ENCODE peak calls at places on chromosomes 12 and 14, in five cellular contexts. One of them, this sample, is unnamed.

GRCh38 chr12:503111-503761 is 43.5 kb downstream of the B4GALNT3 start:
- DNase-seq in WTC11: no peak
- DNase-seq in GM12878: no peak
- DNase-seq in H1: no peak
- DNase-seq in HepG2: no peak
- DNase-seq in this sample: no peak

GRCh38 chr12:4327293-4327692 is 6.3 kb downstream of the TIGAR start:
- DNase-seq in WTC11: no peak
- DNase-seq in GM12878: no peak
- DNase-seq in H1: no peak
- DNase-seq in HepG2: no peak
- DNase-seq in this sample: no peak

GRCh38 chr12:89636776-89637160 is 71.9 kb downstream of the ATP2B1 start:
- DNase-seq in WTC11: no peak
- DNase-seq in GM12878: no peak
- DNase-seq in H1: no peak
- DNase-seq in HepG2: no peak
- DNase-seq in this sample: no peak

GRCh38 chr14:90521121-90521929 is 124.5 kb downstream of the CALM1 start:
- DNase-seq in WTC11: no peak
- DNase-seq in GM12878: no peak
- DNase-seq in H1: no peak
- DNase-seq in HepG2: no peak
- DNase-seq in this sample: no peak

GRCh38 chr12:13362260-13362841 is 165.8 kb downstream of the EMP1 start:
- DNase-seq in WTC11: peak
- DNase-seq in GM12878: no peak
- DNase-seq in H1: peak
- DNase-seq in HepG2: peak
- DNase-seq in this sample: peak

GRCh38 chr12:54723653-54724256 is 75.6 kb upstream of the DCD start:
- DNase-seq in WTC11: no peak
- DNase-seq in GM12878: no peak
- DNase-seq in H1: no peak
- DNase-seq in HepG2: no peak
- DNase-seq in this sample: peak

GRCh38 chr14:67934087-67934486 is 114.5 kb downstream of the RAD51B start:
- DNase-seq in WTC11: peak
- DNase-seq in GM12878: peak
- DNase-seq in H1: no peak
- DNase-seq in HepG2: peak
- DNase-seq in this sample: peak

GRCh38 chr14:63564318-63564717 is 21.1 kb upstream of the PPP2R5E start:
- DNase-seq in WTC11: no peak
- DNase-seq in GM12878: no peak
- DNase-seq in H1: no peak
- DNase-seq in HepG2: no peak
- DNase-seq in this sample: no peak

GRCh38 chr12:132591107-132591935 is 19.1 kb downstream of the LRCOL1 start:
- DNase-seq in WTC11: no peak
- DNase-seq in GM12878: no peak
- DNase-seq in H1: no peak
- DNase-seq in HepG2: no peak
- DNase-seq in this sample: no peak

GRCh38 chr12:9235519-9235918 is 27.3 kb upstream of the PZP start:
- DNase-seq in WTC11: no peak
- DNase-seq in GM12878: no peak
- DNase-seq in H1: no peak
- DNase-seq in HepG2: no peak
- DNase-seq in this sample: no peak

GRCh38 chr12:92133166-92133565 is 12.5 kb downstream of the BTG1 start:
- DNase-seq in WTC11: no peak
- DNase-seq in GM12878: no peak
- DNase-seq in H1: no peak
- DNase-seq in HepG2: no peak
- DNase-seq in this sample: peak

GRCh38 chr12:1606021-1606622 is 11.7 kb upstream of the FBXL14 start:
- DNase-seq in WTC11: peak
- DNase-seq in GM12878: peak
- DNase-seq in H1: no peak
- DNase-seq in HepG2: peak
- DNase-seq in this sample: peak

GRCh38 chr14:85122690-85123089 is 407.3 kb upstream of the FLRT2 start:
- DNase-seq in WTC11: no peak
- DNase-seq in GM12878: no peak
- DNase-seq in H1: no peak
- DNase-seq in HepG2: no peak
- DNase-seq in this sample: no peak

GRCh38 chr12:39867631-39868030 is 238.2 kb downstream of the SLC2A13 start:
- DNase-seq in WTC11: no peak
- DNase-seq in GM12878: no peak
- DNase-seq in H1: no peak
- DNase-seq in HepG2: no peak
- DNase-seq in this sample: no peak

GRCh38 chr14:62206456-62206855 is 444.2 kb downstream of the SNAPC1 start:
- DNase-seq in WTC11: no peak
- DNase-seq in GM12878: no peak
- DNase-seq in H1: no peak
- DNase-seq in HepG2: no peak
- DNase-seq in this sample: no peak

GRCh38 chr12:50661300-50662120 is 102.4 kb upstream of the ATF1 start:
- DNase-seq in WTC11: no peak
- DNase-seq in GM12878: peak
- DNase-seq in H1: no peak
- DNase-seq in HepG2: no peak
- DNase-seq in this sample: no peak
- TF ChIP-seq ATF3 in WTC11: no peak
- TF ChIP-seq ATF3 in GM12878: no peak
- TF ChIP-seq ATF3 in H1: no peak
- TF ChIP-seq ATF3 in HepG2: no peak
- TF ChIP-seq ATF3 in this sample: no peak

GRCh38 chr14:70047598-70048312 is 141.0 kb downstream of the SLC8A3 start:
- DNase-seq in WTC11: no peak
- DNase-seq in GM12878: no peak
- DNase-seq in H1: no peak
- DNase-seq in HepG2: peak
- DNase-seq in this sample: no peak

GRCh38 chr14:70045296-70045695 is 143.5 kb downstream of the SLC8A3 start:
- DNase-seq in WTC11: no peak
- DNase-seq in GM12878: no peak
- DNase-seq in H1: no peak
- DNase-seq in HepG2: no peak
- DNase-seq in this sample: no peak

GRCh38 chr14:70048313-70048654 is 140.5 kb downstream of the SLC8A3 start:
- DNase-seq in WTC11: no peak
- DNase-seq in GM12878: no peak
- DNase-seq in H1: no peak
- DNase-seq in HepG2: no peak
- DNase-seq in this sample: no peak

DNA sequence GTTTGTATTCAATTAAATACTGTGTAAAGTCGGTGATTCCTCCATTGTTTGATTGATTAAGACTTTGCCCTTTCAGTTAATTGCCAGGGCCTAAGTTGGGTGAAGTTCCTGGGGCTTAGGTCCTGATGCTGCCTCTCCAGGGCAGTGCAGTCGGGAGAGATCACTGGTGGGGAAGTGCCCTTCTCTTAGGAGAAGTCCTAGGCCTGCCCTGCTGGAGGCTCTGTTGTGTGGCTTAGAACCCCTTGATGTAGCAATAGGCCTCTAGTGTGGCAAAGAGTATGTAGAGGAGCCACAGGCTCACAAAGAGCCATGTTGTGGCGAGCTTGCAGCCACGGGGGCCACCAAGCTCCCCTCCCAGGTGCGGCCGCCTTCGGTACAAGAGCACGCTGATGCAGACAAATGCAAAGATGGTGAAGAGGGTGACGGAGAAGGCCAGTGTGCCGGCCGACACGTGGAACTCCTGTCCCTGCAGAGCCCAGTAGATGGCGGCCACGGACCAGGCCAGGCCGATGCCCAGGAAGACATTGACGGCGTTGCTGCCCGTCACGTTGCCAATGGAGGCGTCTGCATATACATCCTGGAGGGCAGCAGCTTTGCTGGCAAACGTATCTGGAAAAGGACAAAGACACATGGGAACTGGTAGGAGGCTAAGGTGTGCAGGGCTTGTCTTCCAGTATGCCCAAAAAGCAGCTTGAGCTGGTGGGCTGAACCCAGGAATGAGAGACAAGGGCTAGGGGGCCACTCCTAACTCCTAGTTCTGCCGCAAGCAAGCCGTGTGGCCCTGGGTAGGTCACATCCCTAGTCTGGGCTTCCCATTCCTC is 142.8 kb downstream of the SLC8A3 start:
- DNase-seq in WTC11: peak
- DNase-seq in GM12878: no peak
- DNase-seq in H1: peak
- DNase-seq in HepG2: peak
- DNase-seq in this sample: peak
- TF ChIP-seq ATF2 in WTC11: no peak
- TF ChIP-seq ATF2 in GM12878: no peak
- TF ChIP-seq ATF2 in H1: no peak
- TF ChIP-seq ATF2 in HepG2: peak
- TF ChIP-seq ATF2 in this sample: no peak

GRCh38 chr12:107058190-107058589 is 35.2 kb downstream of the CRY1 start:
- DNase-seq in WTC11: no peak
- DNase-seq in GM12878: no peak
- DNase-seq in H1: no peak
- DNase-seq in HepG2: no peak
- DNase-seq in this sample: no peak
- TF ChIP-seq ATF3 in WTC11: no peak
- TF ChIP-seq ATF3 in GM12878: no peak
- TF ChIP-seq ATF3 in H1: no peak
- TF ChIP-seq ATF3 in HepG2: no peak
- TF ChIP-seq ATF3 in this sample: no peak

DNA sequence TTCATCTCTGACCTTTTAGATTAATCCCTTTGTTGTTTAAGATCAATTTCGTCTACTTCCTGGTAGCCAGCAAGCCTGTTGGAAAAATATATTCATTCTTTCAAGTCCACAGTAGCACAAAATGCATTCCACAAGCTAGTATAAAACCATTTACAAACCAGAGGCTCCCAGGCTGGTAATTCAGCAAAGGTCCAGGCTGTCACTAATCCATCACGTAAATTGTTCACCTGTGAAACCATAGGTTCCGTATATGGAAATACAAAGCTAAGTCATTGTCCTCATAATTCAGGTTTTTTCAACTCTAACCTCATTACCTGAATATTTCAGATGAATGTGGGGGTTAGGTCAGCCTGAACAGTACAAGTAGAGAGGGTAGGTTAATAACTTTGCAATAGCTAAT is 232.6 kb downstream of the SEC23A start:
- DNase-seq in WTC11: no peak
- DNase-seq in GM12878: no peak
- DNase-seq in H1: no peak
- DNase-seq in HepG2: no peak
- DNase-seq in this sample: no peak
- TF ChIP-seq ATF2 in WTC11: no peak
- TF ChIP-seq ATF2 in GM12878: no peak
- TF ChIP-seq ATF2 in H1: no peak
- TF ChIP-seq ATF2 in HepG2: no peak
- TF ChIP-seq ATF2 in this sample: no peak

DNA sequence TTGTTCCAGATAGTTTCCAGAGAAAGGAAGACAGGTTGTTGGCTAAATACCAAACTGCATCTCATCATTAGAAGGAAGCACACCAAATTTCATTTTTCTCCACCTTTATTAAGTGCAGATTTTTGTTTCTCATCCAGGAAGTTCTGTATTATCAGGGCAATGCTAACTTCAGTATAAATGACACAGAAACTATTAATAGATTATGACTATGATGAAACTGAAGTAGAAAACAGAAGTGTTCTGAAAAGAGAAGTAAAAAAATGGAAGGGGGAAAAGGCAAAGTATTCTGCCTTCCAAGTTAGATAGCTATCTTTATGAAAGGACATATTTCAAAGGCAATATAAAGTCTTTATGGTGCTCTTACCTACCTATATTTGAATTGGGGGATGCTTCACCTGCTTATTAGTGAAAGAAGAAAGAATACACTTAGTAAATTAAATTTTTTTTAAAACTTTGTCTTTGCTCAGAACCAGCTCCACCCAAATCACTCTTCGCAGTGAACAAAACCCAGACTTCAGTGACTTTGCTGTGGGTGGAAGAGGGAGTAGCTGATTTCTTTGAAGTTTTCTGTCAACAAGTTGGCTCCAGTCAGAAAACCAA is 223.9 kb downstream of the PTPRO start:
- DNase-seq in WTC11: no peak
- DNase-seq in GM12878: peak
- DNase-seq in H1: no peak
- DNase-seq in HepG2: no peak
- DNase-seq in this sample: no peak
- TF ChIP-seq ATF3 in WTC11: no peak
- TF ChIP-seq ATF3 in GM12878: no peak
- TF ChIP-seq ATF3 in H1: no peak
- TF ChIP-seq ATF3 in HepG2: no peak
- TF ChIP-seq ATF3 in this sample: no peak

GRCh38 chr14:101509730-101510371 is 51.4 kb upstream of the DIO3 start:
- DNase-seq in WTC11: no peak
- DNase-seq in GM12878: no peak
- DNase-seq in H1: no peak
- DNase-seq in HepG2: no peak
- DNase-seq in this sample: no peak
- TF ChIP-seq ATF2 in WTC11: no peak
- TF ChIP-seq ATF2 in GM12878: no peak
- TF ChIP-seq ATF2 in H1: no peak
- TF ChIP-seq ATF2 in HepG2: no peak
- TF ChIP-seq ATF2 in this sample: no peak

GRCh38 chr12:123041811-123042655 is 61.6 kb downstream of the ARL6IP4 start:
- DNase-seq in WTC11: no peak
- DNase-seq in GM12878: no peak
- DNase-seq in H1: no peak
- DNase-seq in HepG2: no peak
- DNase-seq in this sample: no peak
- TF ChIP-seq ATF3 in WTC11: no peak
- TF ChIP-seq ATF3 in GM12878: no peak
- TF ChIP-seq ATF3 in H1: no peak
- TF ChIP-seq ATF3 in HepG2: no peak
- TF ChIP-seq ATF3 in this sample: no peak

GRCh38 chr12:28759334-28759733 is 389.7 kb upstream of the FAR2 start:
- DNase-seq in WTC11: peak
- DNase-seq in GM12878: no peak
- DNase-seq in H1: peak
- DNase-seq in HepG2: peak
- DNase-seq in this sample: no peak
- TF ChIP-seq ATF2 in WTC11: no peak
- TF ChIP-seq ATF2 in GM12878: no peak
- TF ChIP-seq ATF2 in H1: peak
- TF ChIP-seq ATF2 in HepG2: no peak
- TF ChIP-seq ATF2 in this sample: no peak

This sample was measured in K562.